ENCODE peak calls at places on chromosomes 1 and 21, in eight cellular contexts. X is left ventricle myocardium inferior; G is NCI-H1105; L is GM06990; O is immature natural killer cell; C is Daoy; J is activated CD4-positive, alpha-beta T cell treated with anti-CD3 and anti-CD28 coated beads for 36 hours; M is stomach. R is an unnamed sample.

GRCh38 chr21:43739648-43740435 is 20.9 kb downstream of the PDXK start:
- DNase-seq in X (no peak), G (no peak), L (no peak), O (no peak), C (no peak), J (peak), M (no peak), R (no peak)

GRCh38 chr1:9181990-9182783 is 52.4 kb upstream of the H6PD start:
- DNase-seq in X (peak), G (peak), L (peak), O (no peak), C (no peak), J (peak), M (peak), R (peak)

GRCh38 chr1:26360051-26360806 is 6.3 kb upstream of the CRYBG2 start:
- DNase-seq in X (no peak), G (no peak), L (no peak), O (peak), C (peak), J (peak), M (no peak), R (no peak)

GRCh38 chr1:56031011-56031410 is 548.4 kb downstream of the PLPP3 start:
- DNase-seq in X (no peak), G (no peak), L (no peak), O (no peak), C (no peak), J (no peak), M (no peak), R (no peak)

GRCh38 chr21:21029159-21029558 is 30.9 kb downstream of the NCAM2 start:
- DNase-seq in X (no peak), G (no peak), L (no peak), O (no peak), C (no peak), J (no peak), M (no peak), R (peak)

GRCh38 chr21:46459356-46460112 is 843 bp downstream of the DIP2A start:
- DNase-seq in X (peak), G (no peak), L (no peak), O (no peak), C (peak), J (peak), M (peak), R (peak)

GRCh38 chr1:36871146-36871971 is 163.0 kb downstream of the GRIK3 start:
- DNase-seq in X (no peak), G (no peak), L (no peak), O (no peak), C (peak), J (no peak), M (no peak), R (no peak)

GRCh38 chr1:116699605-116700004 is 32.1 kb upstream of the IGSF3 start:
- DNase-seq in X (no peak), G (no peak), L (no peak), O (no peak), C (no peak), J (no peak), M (no peak), R (no peak)

GRCh38 chr1:107263291-107263790 is 122.5 kb downstream of the NTNG1 start:
- DNase-seq in X (no peak), G (no peak), L (no peak), O (no peak), C (no peak), J (no peak), M (no peak), R (no peak)

GRCh38 chr1:181033799-181034391 is at the start of gene MR1:
- DNase-seq in X (no peak), G (no peak), L (peak), O (peak), C (peak), J (peak), M (no peak), R (peak)

GRCh38 chr1:154181944-154182341 is 10.0 kb downstream of the TPM3 start:
- DNase-seq in X (no peak), G (no peak), L (no peak), O (no peak), C (no peak), J (no peak), M (no peak), R (no peak)

GRCh38 chr1:3161130-3161840 is 92.3 kb downstream of the PRDM16 start:
- DNase-seq in X (no peak), G (no peak), L (no peak), O (no peak), C (no peak), J (peak), M (peak), R (peak)

GRCh38 chr1:225446298-225446941 is 18.6 kb upstream of the LBR start:
- DNase-seq in X (no peak), G (no peak), L (no peak), O (no peak), C (no peak), J (peak), M (no peak), R (no peak)

GRCh38 chr1:231684333-231685244 is 58.0 kb downstream of the DISC1 start:
- DNase-seq in X (no peak), G (peak), L (no peak), O (no peak), C (peak), J (no peak), M (peak), R (no peak)

GRCh38 chr1:47755368-47755990 is 241.7 kb downstream of the TRABD2B start:
- DNase-seq in X (no peak), G (peak), L (no peak), O (no peak), C (peak), J (peak), M (peak), R (peak)

GRCh38 chr1:9275567-9276034 is 17.1 kb upstream of the SPSB1 start:
- DNase-seq in X (no peak), G (no peak), L (peak), O (peak), C (peak), J (peak), M (peak), R (peak)

GRCh38 chr1:14067686-14068085 is 367.7 kb downstream of the PRDM2 start:
- DNase-seq in X (no peak), G (no peak), L (no peak), O (no peak), C (no peak), J (no peak), M (no peak), R (peak)

GRCh38 chr1:8004113-8004802 is 21.9 kb downstream of the ERRFI1 start:
- DNase-seq in X (peak), G (peak), L (no peak), O (no peak), C (no peak), J (no peak), M (no peak), R (no peak)

GRCh38 chr1:155062702-155063411 is 683 bp upstream of the EFNA4 start:
- DNase-seq in X (peak), G (peak), L (peak), O (no peak), C (peak), J (peak), M (peak), R (peak)

GRCh38 chr1:79501153-79501552 is 494.6 kb upstream of the ADGRL4 start:
- DNase-seq in X (no peak), G (no peak), L (no peak), O (no peak), C (no peak), J (no peak), M (no peak), R (no peak)

GRCh38 chr1:205301220-205301821 is 20.2 kb downstream of the NUAK2 start:
- DNase-seq in X (no peak), G (peak), L (peak), O (no peak), C (peak), J (no peak), M (peak), R (peak)

GRCh38 chr1:246828818-246829217 is 102.9 kb downstream of the AHCTF1 start:
- DNase-seq in X (no peak), G (no peak), L (no peak), O (no peak), C (no peak), J (no peak), M (no peak), R (no peak)

GRCh38 chr1:226131639-226132038 is 54.9 kb downstream of the ACBD3 start:
- DNase-seq in X (no peak), G (no peak), L (no peak), O (no peak), C (no peak), J (no peak), M (no peak), R (no peak)

GRCh38 chr1:10734900-10735602 is 61.4 kb downstream of the CASZ1 start:
- DNase-seq in X (peak), G (peak), L (no peak), O (no peak), C (no peak), J (no peak), M (no peak), R (no peak)

GRCh38 chr1:236338096-236338495 is 56.0 kb upstream of the EDARADD start:
- DNase-seq in X (no peak), G (no peak), L (no peak), O (no peak), C (peak), J (no peak), M (no peak), R (no peak)

GRCh38 chr1:67458663-67459062 is 28.5 kb upstream of the SERBP1 start:
- DNase-seq in X (no peak), G (no peak), L (no peak), O (no peak), C (no peak), J (no peak), M (no peak), R (no peak)

GRCh38 chr1:110595311-110595710 is 10.8 kb downstream of the KCNA2 start:
- DNase-seq in X (no peak), G (no peak), L (no peak), O (no peak), C (no peak), J (no peak), M (no peak), R (no peak)

GRCh38 chr1:162561616-162562451 is at the start of gene UAP1:
- DNase-seq in X (no peak), G (no peak), L (no peak), O (no peak), C (peak), J (no peak), M (no peak), R (peak)

GRCh38 chr1:207818971-207819451 is 67.2 kb downstream of the CD46 start:
- DNase-seq in X (no peak), G (no peak), L (no peak), O (no peak), C (peak), J (no peak), M (no peak), R (no peak)

GRCh38 chr1:15504436-15504835 is 19.6 kb downstream of the CASP9 start:
- DNase-seq in X (no peak), G (no peak), L (no peak), O (no peak), C (no peak), J (no peak), M (no peak), R (no peak)

GRCh38 chr1:183732251-183732650 is 72.7 kb upstream of the RGL1 start:
- DNase-seq in X (no peak), G (no peak), L (no peak), O (no peak), C (no peak), J (no peak), M (no peak), R (no peak)

GRCh38 chr1:8121261-8122159 is 95.4 kb upstream of the ERRFI1 start:
- DNase-seq in X (no peak), G (no peak), L (no peak), O (no peak), C (peak), J (no peak), M (peak), R (no peak)

GRCh38 chr1:233183226-233184020 is 112.1 kb downstream of the PCNX2 start:
- DNase-seq in X (no peak), G (no peak), L (no peak), O (no peak), C (peak), J (no peak), M (no peak), R (no peak)

GRCh38 chr1:209076688-209077087 is 506.8 kb upstream of the CAMK1G start:
- DNase-seq in X (no peak), G (no peak), L (peak), O (no peak), C (peak), J (no peak), M (no peak), R (peak)

GRCh38 chr1:185811062-185811709 is 77.0 kb downstream of the HMCN1 start:
- DNase-seq in X (no peak), G (no peak), L (no peak), O (no peak), C (no peak), J (no peak), M (no peak), R (no peak)

GRCh38 chr1:165988275-165988674 is 160.9 kb downstream of the UCK2 start:
- DNase-seq in X (no peak), G (no peak), L (no peak), O (no peak), C (no peak), J (no peak), M (no peak), R (no peak)

GRCh38 chr1:22236900-22237299 is 94.0 kb upstream of the WNT4 start:
- DNase-seq in X (no peak), G (no peak), L (no peak), O (no peak), C (no peak), J (no peak), M (no peak), R (no peak)

GRCh38 chr21:38505654-38506523 is 7.6 kb upstream of the ERG start:
- DNase-seq in X (no peak), G (peak), L (no peak), O (peak), C (peak), J (peak), M (no peak), R (peak)

R was measured in RPMI8226.